ENCODE peak calls at places on chromosome 15, in eight cellular contexts. One of them, this sample, is unnamed.

GRCh38 chr15:43511012-43511885 is 6.2 kb upstream of the MAP1A start:
- DNase-seq in HFFc6: no peak
- DNase-seq in neural crest cell: peak; percentile 16
- DNase-seq in left ventricle myocardium inferior: no peak
- DNase-seq in fibroblast of lung: no peak
- DNase-seq in fibroblast of mammary gland: no peak
- DNase-seq in cardiac muscle cell: no peak
- DNase-seq in AG04450: no peak
- DNase-seq in this sample: peak; percentile 42

GRCh38 chr15:64246364-64247189 is 83.8 kb upstream of the PPIB start:
- DNase-seq in HFFc6: peak; percentile 91
- DNase-seq in neural crest cell: no peak
- DNase-seq in left ventricle myocardium inferior: no peak
- DNase-seq in fibroblast of lung: peak; percentile 87
- DNase-seq in fibroblast of mammary gland: peak; percentile 96
- DNase-seq in cardiac muscle cell: peak; percentile 85
- DNase-seq in AG04450: peak; percentile 51
- DNase-seq in this sample: no peak

GRCh38 chr15:49145651-49146609 is 9.5 kb downstream of the COPS2 start:
- DNase-seq in HFFc6: peak; percentile 55
- DNase-seq in neural crest cell: peak; percentile 27
- DNase-seq in left ventricle myocardium inferior: no peak
- DNase-seq in fibroblast of lung: peak; percentile 76
- DNase-seq in fibroblast of mammary gland: peak; percentile 75
- DNase-seq in cardiac muscle cell: peak; percentile 77
- DNase-seq in AG04450: no peak
- DNase-seq in this sample: no peak

GRCh38 chr15:96365781-96366525 is 35.5 kb downstream of the NR2F2 start:
- DNase-seq in HFFc6: no peak
- DNase-seq in neural crest cell: no peak
- DNase-seq in left ventricle myocardium inferior: no peak
- DNase-seq in fibroblast of lung: no peak
- DNase-seq in fibroblast of mammary gland: no peak
- DNase-seq in cardiac muscle cell: no peak
- DNase-seq in AG04450: no peak
- DNase-seq in this sample: no peak

GRCh38 chr15:57920916-57921315 is 144.6 kb downstream of the ALDH1A2 start:
- DNase-seq in HFFc6: no peak
- DNase-seq in neural crest cell: no peak
- DNase-seq in left ventricle myocardium inferior: no peak
- DNase-seq in fibroblast of lung: peak; percentile 4
- DNase-seq in fibroblast of mammary gland: peak; percentile 59
- DNase-seq in cardiac muscle cell: peak; percentile 26
- DNase-seq in AG04450: no peak
- DNase-seq in this sample: no peak

GRCh38 chr15:59723686-59724336 is 34.7 kb upstream of the BNIP2 start:
- DNase-seq in HFFc6: no peak
- DNase-seq in neural crest cell: no peak
- DNase-seq in left ventricle myocardium inferior: no peak
- DNase-seq in fibroblast of lung: no peak
- DNase-seq in fibroblast of mammary gland: no peak
- DNase-seq in cardiac muscle cell: peak; percentile 6
- DNase-seq in AG04450: no peak
- DNase-seq in this sample: no peak

GRCh38 chr15:35514759-35515158 is 31.2 kb downstream of the DPH6 start:
- DNase-seq in HFFc6: peak; percentile 33
- DNase-seq in neural crest cell: no peak
- DNase-seq in left ventricle myocardium inferior: no peak
- DNase-seq in fibroblast of lung: no peak
- DNase-seq in fibroblast of mammary gland: peak; percentile 32
- DNase-seq in cardiac muscle cell: peak; percentile 14
- DNase-seq in AG04450: no peak
- DNase-seq in this sample: no peak

GRCh38 chr15:60444289-60444912 is 34.5 kb downstream of the ICE2 start:
- DNase-seq in HFFc6: peak; percentile 40
- DNase-seq in neural crest cell: no peak
- DNase-seq in left ventricle myocardium inferior: no peak
- DNase-seq in fibroblast of lung: peak; percentile 71
- DNase-seq in fibroblast of mammary gland: peak; percentile 59
- DNase-seq in cardiac muscle cell: peak; percentile 58
- DNase-seq in AG04450: no peak
- DNase-seq in this sample: no peak

GRCh38 chr15:66369773-66370651 is 13.5 kb upstream of the TIPIN start:
- DNase-seq in HFFc6: no peak
- DNase-seq in neural crest cell: no peak
- DNase-seq in left ventricle myocardium inferior: no peak
- DNase-seq in fibroblast of lung: peak; percentile 12
- DNase-seq in fibroblast of mammary gland: no peak
- DNase-seq in cardiac muscle cell: peak; percentile 49
- DNase-seq in AG04450: no peak
- DNase-seq in this sample: no peak

GRCh38 chr15:92306662-92307061 is 87.0 kb upstream of the ST8SIA2 start:
- DNase-seq in HFFc6: no peak
- DNase-seq in neural crest cell: peak; percentile 20
- DNase-seq in left ventricle myocardium inferior: no peak
- DNase-seq in fibroblast of lung: no peak
- DNase-seq in fibroblast of mammary gland: no peak
- DNase-seq in cardiac muscle cell: peak; percentile 0
- DNase-seq in AG04450: no peak
- DNase-seq in this sample: peak; percentile 33
- TF ChIP-seq CTCF in HFFc6: no peak
- TF ChIP-seq CTCF in neural crest cell: peak; percentile 64
- TF ChIP-seq CTCF in left ventricle myocardium inferior: peak; percentile 49
- TF ChIP-seq CTCF in fibroblast of lung: no peak
- TF ChIP-seq CTCF in fibroblast of mammary gland: no peak
- TF ChIP-seq CTCF in cardiac muscle cell: no peak
- TF ChIP-seq CTCF in AG04450: no peak
- TF ChIP-seq CTCF in this sample: peak; percentile 44

GRCh38 chr15:71485094-71485693 is 325.2 kb upstream of the NR2E3 start:
- DNase-seq in HFFc6: no peak
- DNase-seq in neural crest cell: no peak
- DNase-seq in left ventricle myocardium inferior: no peak
- DNase-seq in fibroblast of lung: no peak
- DNase-seq in fibroblast of mammary gland: no peak
- DNase-seq in cardiac muscle cell: no peak
- DNase-seq in AG04450: no peak
- DNase-seq in this sample: no peak
- TF ChIP-seq CTCF in HFFc6: peak; percentile 70
- TF ChIP-seq CTCF in neural crest cell: peak; percentile 48
- TF ChIP-seq CTCF in left ventricle myocardium inferior: peak; percentile 39
- TF ChIP-seq CTCF in fibroblast of lung: peak; percentile 9
- TF ChIP-seq CTCF in fibroblast of mammary gland: peak; percentile 52
- TF ChIP-seq CTCF in cardiac muscle cell: peak; percentile 48
- TF ChIP-seq CTCF in AG04450: peak; percentile 38
- TF ChIP-seq CTCF in this sample: peak; percentile 29

GRCh38 chr15:41115088-41115651 is 910 bp downstream of the INO80 start:
- DNase-seq in HFFc6: peak; percentile 23
- DNase-seq in neural crest cell: no peak
- DNase-seq in left ventricle myocardium inferior: no peak
- DNase-seq in fibroblast of lung: peak; percentile 28
- DNase-seq in fibroblast of mammary gland: peak; percentile 40
- DNase-seq in cardiac muscle cell: peak; percentile 51
- DNase-seq in AG04450: peak; percentile 1
- DNase-seq in this sample: no peak
- TF ChIP-seq CTCF in HFFc6: peak; percentile 36
- TF ChIP-seq CTCF in neural crest cell: peak; percentile 29
- TF ChIP-seq CTCF in left ventricle myocardium inferior: no peak
- TF ChIP-seq CTCF in fibroblast of lung: peak; percentile 21
- TF ChIP-seq CTCF in fibroblast of mammary gland: peak; percentile 24
- TF ChIP-seq CTCF in cardiac muscle cell: peak; percentile 21
- TF ChIP-seq CTCF in AG04450: peak; percentile 41
- TF ChIP-seq CTCF in this sample: no peak

DNA sequence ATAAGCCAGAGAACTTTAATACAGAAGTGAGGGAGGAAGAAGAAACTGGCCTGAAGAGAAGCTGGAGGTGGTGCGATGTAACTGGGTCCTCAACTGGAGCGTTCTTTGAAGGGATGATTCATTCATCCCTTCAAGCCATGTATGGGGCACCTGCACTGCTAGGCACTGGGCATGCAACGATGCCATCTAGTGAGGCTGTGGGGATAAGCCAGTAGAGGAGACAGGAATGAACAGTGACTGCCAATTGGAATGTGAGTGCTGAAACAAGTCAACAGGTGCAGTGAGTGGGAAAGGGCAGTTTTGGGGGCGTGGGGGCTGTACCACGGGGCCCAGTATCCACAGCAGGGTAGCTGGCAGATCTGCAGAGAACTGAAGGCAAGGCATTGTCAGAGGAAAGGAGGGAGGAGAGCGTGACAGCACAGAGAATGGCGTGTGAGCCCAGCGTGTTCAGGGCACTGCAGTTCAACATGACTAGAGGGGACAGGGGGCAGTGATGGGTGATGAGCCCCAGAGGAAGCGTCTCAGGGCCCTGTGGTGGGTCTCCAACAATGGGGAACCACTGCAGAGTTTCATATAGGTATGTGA is 3.8 kb upstream of the KIF23 start:
- DNase-seq in HFFc6: peak; percentile 40
- DNase-seq in neural crest cell: no peak
- DNase-seq in left ventricle myocardium inferior: no peak
- DNase-seq in fibroblast of lung: no peak
- DNase-seq in fibroblast of mammary gland: no peak
- DNase-seq in cardiac muscle cell: no peak
- DNase-seq in AG04450: no peak
- DNase-seq in this sample: no peak
- TF ChIP-seq CTCF in HFFc6: peak; percentile 62
- TF ChIP-seq CTCF in neural crest cell: no peak
- TF ChIP-seq CTCF in left ventricle myocardium inferior: peak; percentile 34
- TF ChIP-seq CTCF in fibroblast of lung: peak; percentile 11
- TF ChIP-seq CTCF in fibroblast of mammary gland: peak; percentile 28
- TF ChIP-seq CTCF in cardiac muscle cell: peak; percentile 14
- TF ChIP-seq CTCF in AG04450: peak; percentile 35
- TF ChIP-seq CTCF in this sample: no peak

DNA sequence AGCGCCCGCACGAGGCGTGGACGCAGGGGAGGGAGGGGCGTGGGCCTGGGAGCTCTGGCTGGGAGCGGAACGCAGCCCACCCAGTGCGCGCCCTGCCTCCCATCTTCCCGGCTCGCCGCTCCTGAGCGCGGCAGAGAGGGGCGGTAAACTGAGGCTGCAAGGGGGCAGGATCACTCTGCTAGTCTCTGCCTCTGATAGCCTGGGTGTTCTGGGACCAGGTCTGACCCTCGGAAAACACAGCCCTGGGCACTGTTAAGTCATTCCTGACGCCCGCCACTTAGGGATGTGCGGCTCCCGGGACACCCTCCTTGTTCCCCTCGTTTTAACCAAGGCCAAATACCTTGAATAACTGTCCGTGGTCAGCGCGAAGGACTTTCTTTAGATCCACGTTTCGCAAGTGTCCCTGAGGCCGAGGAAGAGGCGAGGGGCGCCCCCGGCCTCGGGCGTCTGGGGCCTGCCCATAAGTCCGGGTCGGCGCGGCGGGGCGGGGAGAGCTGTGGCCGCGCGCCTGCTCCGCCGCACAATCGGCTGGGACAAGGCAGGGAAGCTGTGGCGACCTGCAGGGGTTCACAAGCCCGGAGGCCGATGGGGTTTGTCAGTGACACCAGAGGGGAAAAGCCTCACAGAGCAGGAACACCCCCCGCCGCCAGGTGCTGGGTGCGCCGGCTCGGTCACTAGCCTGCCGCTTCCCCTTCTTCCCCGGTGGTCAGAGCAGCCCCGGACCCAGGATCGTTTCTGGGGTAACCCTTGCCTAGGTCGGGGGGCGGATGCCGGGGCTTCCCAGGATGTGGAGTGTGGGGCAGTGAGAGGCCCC is 1.5 kb downstream of the ITPKA start:
- DNase-seq in HFFc6: no peak
- DNase-seq in neural crest cell: peak; percentile 16
- DNase-seq in left ventricle myocardium inferior: no peak
- DNase-seq in fibroblast of lung: no peak
- DNase-seq in fibroblast of mammary gland: no peak
- DNase-seq in cardiac muscle cell: no peak
- DNase-seq in AG04450: no peak
- DNase-seq in this sample: no peak
- TF ChIP-seq CTCF in HFFc6: no peak
- TF ChIP-seq CTCF in neural crest cell: peak; percentile 14
- TF ChIP-seq CTCF in left ventricle myocardium inferior: no peak
- TF ChIP-seq CTCF in fibroblast of lung: no peak
- TF ChIP-seq CTCF in fibroblast of mammary gland: no peak
- TF ChIP-seq CTCF in cardiac muscle cell: no peak
- TF ChIP-seq CTCF in AG04450: no peak
- TF ChIP-seq CTCF in this sample: no peak

GRCh38 chr15:23628612-23629233 is 18.9 kb downstream of the MAGEL2 start:
- DNase-seq in HFFc6: no peak
- DNase-seq in neural crest cell: no peak
- DNase-seq in left ventricle myocardium inferior: no peak
- DNase-seq in fibroblast of lung: no peak
- DNase-seq in fibroblast of mammary gland: no peak
- DNase-seq in cardiac muscle cell: no peak
- DNase-seq in AG04450: no peak
- DNase-seq in this sample: no peak

GRCh38 chr15:23629234-23629805 is 18.3 kb downstream of the MAGEL2 start:
- DNase-seq in HFFc6: no peak
- DNase-seq in neural crest cell: no peak
- DNase-seq in left ventricle myocardium inferior: no peak
- DNase-seq in fibroblast of lung: no peak
- DNase-seq in fibroblast of mammary gland: peak; percentile 2
- DNase-seq in cardiac muscle cell: no peak
- DNase-seq in AG04450: no peak
- DNase-seq in this sample: no peak
- TF ChIP-seq CTCF in HFFc6: peak; percentile 72
- TF ChIP-seq CTCF in neural crest cell: peak; percentile 63
- TF ChIP-seq CTCF in left ventricle myocardium inferior: peak; percentile 43
- TF ChIP-seq CTCF in fibroblast of lung: peak; percentile 22
- TF ChIP-seq CTCF in fibroblast of mammary gland: peak; percentile 46
- TF ChIP-seq CTCF in cardiac muscle cell: peak; percentile 29
- TF ChIP-seq CTCF in AG04450: peak; percentile 54
- TF ChIP-seq CTCF in this sample: peak; percentile 79

DNA sequence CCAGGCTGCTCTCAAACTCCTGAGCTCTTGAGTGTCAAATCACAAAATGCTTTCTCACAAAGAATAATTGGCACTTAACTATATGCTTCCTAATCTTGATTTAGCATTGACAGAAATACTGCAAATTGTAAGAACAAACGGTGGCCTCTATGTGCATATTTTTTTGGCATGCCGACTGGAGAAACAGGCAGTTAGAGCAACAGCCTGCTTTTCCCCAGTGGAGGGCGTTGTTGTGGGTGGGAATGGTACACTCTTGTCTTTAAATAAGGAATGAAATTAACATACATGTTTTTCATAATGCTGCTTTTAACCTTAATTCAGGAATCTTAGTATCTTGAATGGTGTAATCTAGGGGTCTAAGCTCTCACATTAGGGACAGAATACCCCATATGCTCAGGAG is 31.1 kb upstream of the SV2B start:
- DNase-seq in HFFc6: no peak
- DNase-seq in neural crest cell: no peak
- DNase-seq in left ventricle myocardium inferior: no peak
- DNase-seq in fibroblast of lung: no peak
- DNase-seq in fibroblast of mammary gland: no peak
- DNase-seq in cardiac muscle cell: no peak
- DNase-seq in AG04450: no peak
- DNase-seq in this sample: no peak
- TF ChIP-seq CTCF in HFFc6: no peak
- TF ChIP-seq CTCF in neural crest cell: no peak
- TF ChIP-seq CTCF in left ventricle myocardium inferior: peak; percentile 12
- TF ChIP-seq CTCF in fibroblast of lung: no peak
- TF ChIP-seq CTCF in fibroblast of mammary gland: peak; percentile 9
- TF ChIP-seq CTCF in cardiac muscle cell: no peak
- TF ChIP-seq CTCF in AG04450: peak; percentile 9
- TF ChIP-seq CTCF in this sample: no peak

This sample was measured in glutamatergic neuron.